ENCODE peak calls at places on chromosome 10, in eight cellular contexts. P is left lung, T is HCT116, K is tibial nerve, Z is ovary, J is body of pancreas, N is uterus, A is Panc1. X is an unnamed sample. For H3K4me1, the result is how much of the 10 kb centered on the place peaks cover.

GRCh38 chr10:11337516-11337915 is 273.9 kb downstream of the USP6NL start:
- DNase-seq in K (no peak), T (no peak), J (no peak), N (no peak), Z (no peak), P (no peak), A (no peak), X (no peak)

GRCh38 chr10:108454793-108455192 is 1290.3 kb upstream of the SORCS1 start:
- DNase-seq in J (no peak), A (no peak), N (no peak), P (no peak), K (no peak), Z (no peak), T (no peak), X (no peak)

GRCh38 chr10:124142296-124142853 is 49.0 kb upstream of the CHST15 start:
- DNase-seq in J (no peak), P (no peak), A (no peak), Z (no peak), K (no peak), T (no peak), N (peak), X (no peak)

GRCh38 chr10:43965918-43966570 is 317.4 kb upstream of the ZNF32 start:
- DNase-seq in Z (no peak), T (no peak), N (no peak), J (no peak), K (no peak), A (no peak), P (no peak), X (no peak)

GRCh38 chr10:99548041-99548530 is 15.3 kb downstream of the NKX2-3 start:
- DNase-seq in T (peak), K (no peak), N (no peak), Z (no peak), P (no peak), A (no peak), J (no peak), X (no peak)

GRCh38 chr10:70830185-70830584 is 14.4 kb downstream of the SGPL1 start:
- DNase-seq in Z (no peak), T (no peak), K (no peak), N (no peak), A (no peak), J (no peak), P (no peak), X (no peak)

GRCh38 chr10:56090914-56091540 is 270.0 kb downstream of the ZWINT start:
- DNase-seq in N (no peak), A (no peak), P (no peak), J (no peak), Z (no peak), T (no peak), K (no peak), X (no peak)

GRCh38 chr10:35896011-35896410 is 253.9 kb upstream of the FZD8 start:
- DNase-seq in T (no peak), A (no peak), N (no peak), Z (no peak), K (no peak), J (no peak), P (no peak), X (no peak)

GRCh38 chr10:97888641-97889262 is 39.1 kb downstream of the GOLGA7B start:
- DNase-seq in P (peak), T (peak), N (no peak), Z (no peak), J (peak), A (no peak), K (no peak), X (no peak)

GRCh38 chr10:69254877-69255276 is 23.4 kb upstream of the HK1 start:
- DNase-seq in Z (no peak), J (no peak), T (no peak), A (no peak), N (no peak), P (no peak), K (no peak), X (no peak)

GRCh38 chr10:22992075-22992474 is 64.2 kb downstream of the ARMC3 start:
- DNase-seq in T (no peak), K (no peak), N (no peak), A (no peak), Z (no peak), J (no peak), P (no peak), X (no peak)

GRCh38 chr10:57341294-57341693 is 926.4 kb downstream of the IPMK start:
- DNase-seq in J (no peak), Z (no peak), N (no peak), A (no peak), P (no peak), K (no peak), T (no peak), X (no peak)

GRCh38 chr10:57336339-57336738 is 931.4 kb downstream of the IPMK start:
- DNase-seq in A (no peak), P (no peak), J (no peak), T (no peak), N (no peak), Z (no peak), K (no peak), X (no peak)

GRCh38 chr10:57333880-57334279 is 933.8 kb downstream of the IPMK start:
- DNase-seq in Z (no peak), K (no peak), P (no peak), J (no peak), N (no peak), T (no peak), A (no peak), X (no peak)

GRCh38 chr10:57336865-57337264 is 930.8 kb downstream of the IPMK start:
- DNase-seq in A (no peak), P (no peak), N (no peak), Z (no peak), K (no peak), T (no peak), J (no peak), X (no peak)

GRCh38 chr10:57338823-57339558 is 928.7 kb downstream of the IPMK start:
- DNase-seq in K (no peak), J (peak), P (no peak), A (peak), T (no peak), N (no peak), Z (no peak), X (no peak)
- TF ChIP-seq CTCF in K (peak), J (peak), P (peak), A (peak), T (peak), N (peak), Z (peak), X (peak)

DNA sequence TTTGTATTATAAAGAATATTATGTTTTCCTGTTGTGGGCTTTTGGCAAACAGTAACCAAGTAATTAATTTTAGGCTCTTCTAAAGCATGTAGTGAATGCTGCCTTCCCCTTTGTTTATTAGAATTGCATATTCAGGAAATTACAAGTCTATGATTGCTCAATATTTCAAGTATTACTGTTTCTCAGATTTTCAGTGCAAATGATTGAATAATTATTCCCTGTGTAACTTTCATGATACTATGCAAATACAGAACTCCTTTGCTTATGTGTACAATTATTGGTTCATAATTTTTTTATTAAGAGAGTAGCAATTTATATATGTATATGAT is 179.7 kb downstream of the REEP3 start:
- DNase-seq in P (no peak), Z (no peak), N (no peak), J (no peak), K (no peak), A (no peak), T (no peak), X (no peak)
- H3K4me1 ChIP-seq in P (half or more), Z (under half), N (under half), J (half or more), K (half or more), A (under half), T (half or more), X (under half)

DNA sequence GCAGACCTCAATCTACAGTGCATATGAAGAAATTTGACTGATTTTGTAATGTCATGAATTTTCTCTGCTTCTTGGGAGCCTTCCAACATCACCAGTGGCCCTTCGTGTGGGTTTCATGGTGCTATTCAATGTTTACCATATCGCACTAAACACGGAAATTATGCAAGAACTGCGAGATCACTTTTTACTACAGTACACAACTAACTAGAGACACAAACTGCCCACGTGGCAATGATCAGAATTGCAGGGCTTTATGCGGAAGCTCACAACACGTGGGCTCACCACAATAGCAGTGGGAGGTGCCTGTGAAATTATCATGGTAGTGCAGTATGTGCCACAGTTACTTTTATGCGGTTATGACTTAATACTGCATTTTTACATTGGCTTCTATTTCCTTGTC is 449.7 kb upstream of the KLF6 start:
- DNase-seq in Z (no peak), N (no peak), T (no peak), J (peak), P (no peak), A (no peak), K (no peak), X (no peak)
- TF ChIP-seq CTCF in Z (no peak), N (no peak), T (peak), J (no peak), P (no peak), A (no peak), K (no peak), X (no peak)

DNA sequence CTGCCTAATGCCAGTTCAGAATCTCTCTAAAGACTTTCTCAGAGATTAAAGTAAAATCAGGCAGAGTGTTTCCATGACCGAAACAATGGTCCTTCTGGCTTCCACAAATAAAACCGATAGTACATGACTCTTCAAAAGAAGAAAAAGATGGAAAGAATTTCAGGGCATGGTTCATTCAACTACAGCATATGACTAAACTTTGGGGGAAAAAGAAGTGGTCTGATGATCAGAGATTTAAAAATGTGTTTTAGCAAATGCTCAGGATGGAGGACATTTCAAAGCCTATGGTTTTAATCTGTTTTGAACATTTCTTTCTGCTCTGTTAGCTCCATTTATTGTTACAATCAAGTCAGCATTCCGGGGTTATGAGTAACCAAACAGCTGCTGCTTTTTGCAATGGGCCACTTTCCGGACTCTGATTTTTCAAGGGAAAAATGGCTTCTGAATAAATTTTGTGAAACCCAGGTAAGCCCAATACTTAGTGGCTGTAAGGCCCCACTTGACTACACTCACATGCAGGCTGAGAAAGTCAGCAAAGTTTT is 142.4 kb downstream of the CUBN start:
- DNase-seq in J (no peak), K (no peak), A (no peak), Z (no peak), N (no peak), T (no peak), P (no peak), X (no peak)
- H3K4me1 ChIP-seq in J (under half), K (half or more), A (under half), Z (under half), N (under half), T (under half), P (under half), X (under half)

GRCh38 chr10:34028936-34029335 is 694.5 kb upstream of the NRP1 start:
- DNase-seq in P (no peak), K (no peak), Z (no peak), A (no peak), J (no peak), T (no peak), N (no peak), X (no peak)

GRCh38 chr10:34029455-34029854 is 695.0 kb upstream of the NRP1 start:
- DNase-seq in Z (no peak), T (no peak), J (no peak), K (no peak), N (no peak), A (no peak), P (no peak), X (no peak)

GRCh38 chr10:34022195-34022594 is 687.7 kb upstream of the NRP1 start:
- DNase-seq in J (no peak), N (no peak), A (no peak), T (no peak), P (no peak), Z (no peak), K (no peak), X (no peak)

GRCh38 chr10:34024708-34025425 is 690.4 kb upstream of the NRP1 start:
- DNase-seq in K (no peak), A (no peak), N (no peak), P (no peak), J (no peak), T (peak), Z (no peak), X (no peak)
- TF ChIP-seq CTCF in K (no peak), A (peak), N (no peak), P (no peak), J (no peak), T (peak), Z (no peak), X (no peak)

DNA sequence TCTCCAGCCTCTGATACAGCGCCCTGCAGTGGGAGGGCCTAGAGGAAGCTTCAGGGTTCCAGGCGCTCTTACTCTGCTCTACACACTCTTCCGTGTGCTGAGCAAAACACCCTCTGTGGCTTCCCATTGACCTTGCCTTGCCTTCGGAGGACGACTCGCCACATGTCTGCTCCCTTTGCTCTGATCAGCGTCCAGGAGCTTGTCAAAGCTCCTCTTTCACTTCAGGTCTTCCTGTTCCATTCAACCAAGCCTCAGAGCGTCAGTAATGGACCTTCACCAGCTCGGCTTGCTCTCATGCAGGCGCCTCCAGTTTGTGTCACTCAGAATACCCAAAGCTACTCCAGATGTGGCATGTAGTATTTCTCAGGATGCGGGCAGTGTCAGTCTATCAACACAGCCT is 173.9 kb downstream of the ARID5B start:
- DNase-seq in Z (no peak), T (no peak), A (no peak), J (no peak), P (no peak), N (no peak), K (no peak), X (no peak)
- H3K4me1 ChIP-seq in Z (under half), T (under half), A (under half), J (under half), P (under half), N (under half), K (half or more), X (half or more)

X was measured in thoracic aorta.